ENCODE peak calls at places on chromosomes 13 and 19, in nine cellular contexts. G is uterus, W is B cell, K is GM20000, M is psoas muscle, S is upper lobe of left lung, T is fibroblast of pulmonary artery, L is upper lobe of right lung, I is foreskin fibroblast. A is an unnamed sample.

GRCh38 chr13:103671547-103671946 is 605.3 kb upstream of the SLC10A2 start:
- DNase-seq in G (no peak), W (no peak), K (no peak), M (no peak), S (no peak), T (no peak), L (no peak), I (no peak), A (no peak)

GRCh38 chr13:101218484-101218883 is 197.8 kb downstream of the NALCN start:
- DNase-seq in G (no peak), W (no peak), K (no peak), M (no peak), S (no peak), T (no peak), L (no peak), I (peak), A (no peak)

GRCh38 chr19:1400281-1401137 is 833 bp downstream of the GAMT start:
- DNase-seq in G (no peak), W (no peak), K (peak), M (peak), S (peak), T (no peak), L (no peak), I (no peak), A (no peak)

GRCh38 chr13:98315466-98315865 is 138.4 kb upstream of the RNF113B start:
- DNase-seq in G (no peak), W (no peak), K (no peak), M (no peak), S (no peak), T (peak), L (no peak), I (peak), A (no peak)

GRCh38 chr19:56333506-56333905 is 18.9 kb upstream of the ZSCAN5A start:
- DNase-seq in G (no peak), W (peak), K (peak), M (no peak), S (no peak), T (peak), L (no peak), I (peak), A (no peak)

GRCh38 chr19:49132974-49133609 is 13.7 kb downstream of the PPFIA3 start:
- DNase-seq in G (no peak), W (peak), K (no peak), M (no peak), S (peak), T (no peak), L (peak), I (no peak), A (no peak)

GRCh38 chr19:6238643-6239281 is 41.0 kb downstream of the MLLT1 start:
- DNase-seq in G (peak), W (no peak), K (no peak), M (peak), S (peak), T (peak), L (peak), I (no peak), A (no peak)

GRCh38 chr19:1901940-1902404 is 3.2 kb upstream of the ADAT3 start:
- DNase-seq in G (no peak), W (no peak), K (no peak), M (peak), S (no peak), T (no peak), L (no peak), I (no peak), A (no peak)

GRCh38 chr13:32035701-32036100 is 4.1 kb downstream of the FRY start:
- DNase-seq in G (no peak), W (no peak), K (no peak), M (no peak), S (no peak), T (no peak), L (no peak), I (no peak), A (no peak)

GRCh38 chr13:39347926-39348901 is 254.8 kb downstream of the LHFPL6 start:
- DNase-seq in G (no peak), W (no peak), K (no peak), M (no peak), S (no peak), T (no peak), L (no peak), I (no peak), A (no peak)

GRCh38 chr19:43519436-43520088 is 7.4 kb downstream of the ETHE1 start:
- DNase-seq in G (peak), W (peak), K (peak), M (peak), S (no peak), T (peak), L (peak), I (peak), A (peak)

GRCh38 chr13:34675626-34676025 is 266.4 kb upstream of the NBEA start:
- DNase-seq in G (no peak), W (no peak), K (no peak), M (no peak), S (no peak), T (no peak), L (no peak), I (no peak), A (no peak)

GRCh38 chr19:30017172-30017571 is 75.1 kb downstream of the URI1 start:
- DNase-seq in G (no peak), W (peak), K (peak), M (no peak), S (no peak), T (no peak), L (no peak), I (no peak), A (no peak)

GRCh38 chr19:16205205-16206045 is 7.7 kb downstream of the AP1M1 start:
- DNase-seq in G (no peak), W (peak), K (no peak), M (no peak), S (no peak), T (no peak), L (peak), I (no peak), A (no peak)

GRCh38 chr13:76795701-76796695 is 90.2 kb downstream of the KCTD12 start:
- DNase-seq in G (no peak), W (no peak), K (no peak), M (no peak), S (no peak), T (peak), L (no peak), I (no peak), A (no peak)

GRCh38 chr19:10812196-10812595 is 23.8 kb downstream of the TMED1 start:
- DNase-seq in G (no peak), W (no peak), K (no peak), M (no peak), S (no peak), T (no peak), L (no peak), I (no peak), A (no peak)

GRCh38 chr13:46665243-46665629 is 112.3 kb downstream of the LRCH1 start:
- DNase-seq in G (no peak), W (no peak), K (no peak), M (no peak), S (no peak), T (no peak), L (no peak), I (no peak), A (no peak)

GRCh38 chr19:35436477-35437141 is 11.4 kb upstream of the FFAR2 start:
- DNase-seq in G (no peak), W (no peak), K (peak), M (peak), S (no peak), T (peak), L (no peak), I (peak), A (no peak)

GRCh38 chr19:55117636-55118391 is at the start of gene PPP1R12C:
- DNase-seq in G (peak), W (peak), K (peak), M (peak), S (peak), T (peak), L (peak), I (peak), A (peak)

GRCh38 chr13:46893820-46894533 is 2.9 kb downstream of the HTR2A start:
- DNase-seq in G (peak), W (peak), K (peak), M (peak), S (peak), T (peak), L (peak), I (peak), A (peak)

GRCh38 chr19:34171539-34171876 is 796 bp upstream of the LSM14A start:
- DNase-seq in G (no peak), W (no peak), K (peak), M (no peak), S (no peak), T (peak), L (no peak), I (peak), A (no peak)

GRCh38 chr13:29497137-29497654 is 98.3 kb downstream of the SLC7A1 start:
- DNase-seq in G (no peak), W (peak), K (no peak), M (peak), S (peak), T (peak), L (peak), I (no peak), A (no peak)

GRCh38 chr13:107678075-107678689 is 537.2 kb downstream of the LIG4 start:
- DNase-seq in G (no peak), W (no peak), K (no peak), M (no peak), S (no peak), T (no peak), L (no peak), I (no peak), A (no peak)

GRCh38 chr13:107675847-107676550 is 539.3 kb downstream of the LIG4 start:
- DNase-seq in G (no peak), W (no peak), K (no peak), M (no peak), S (no peak), T (no peak), L (no peak), I (no peak), A (no peak)

GRCh38 chr13:107685876-107686275 is 529.5 kb downstream of the LIG4 start:
- DNase-seq in G (no peak), W (no peak), K (no peak), M (no peak), S (peak), T (no peak), L (no peak), I (no peak), A (no peak)

GRCh38 chr13:107681611-107682010 is 533.7 kb downstream of the LIG4 start:
- DNase-seq in G (no peak), W (no peak), K (no peak), M (no peak), S (no peak), T (no peak), L (no peak), I (no peak), A (no peak)

GRCh38 chr13:107680115-107680514 is 535.2 kb downstream of the LIG4 start:
- DNase-seq in G (no peak), W (no peak), K (no peak), M (no peak), S (no peak), T (no peak), L (no peak), I (no peak), A (no peak)
- TF ChIP-seq CTCF in G (no peak), W (no peak), K (no peak), M (no peak), S (no peak), T (no peak), L (no peak), I (no peak), A (no peak)

DNA sequence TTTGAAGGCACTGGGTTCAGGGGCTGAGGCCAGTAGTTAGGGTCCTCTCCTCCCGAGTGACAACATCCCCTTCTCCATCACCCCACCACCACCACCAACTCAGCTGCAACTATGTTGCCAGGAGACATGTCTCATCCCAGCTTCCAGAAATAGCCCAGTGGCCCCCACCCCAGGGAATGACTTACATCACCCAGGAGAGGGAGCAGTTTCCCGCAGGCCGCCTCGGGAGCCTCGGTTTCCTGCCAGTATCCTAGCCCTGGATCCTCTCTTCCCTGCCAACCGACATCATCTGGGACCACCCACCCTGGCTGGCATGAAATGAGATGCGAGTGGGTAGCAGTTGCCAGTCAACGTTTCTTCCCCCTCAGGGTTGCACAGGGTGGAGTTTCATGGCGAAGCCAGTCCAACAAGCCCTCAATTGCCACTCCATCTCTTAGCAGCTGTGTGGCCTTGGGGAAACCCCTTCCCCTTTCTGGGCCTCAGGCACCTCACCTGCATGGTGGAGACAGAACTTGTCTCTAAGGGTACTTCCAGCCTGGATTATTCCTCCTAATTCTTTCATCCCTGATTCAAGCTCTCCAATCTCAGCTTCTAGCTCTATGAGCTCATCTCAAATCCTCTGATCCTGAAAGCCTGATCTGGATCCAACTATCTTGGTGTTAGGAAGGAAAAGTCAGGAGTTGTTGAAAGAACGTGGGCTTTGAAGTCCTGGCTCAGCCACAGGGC is 3.9 kb upstream of the GSK3A start:
- DNase-seq in G (peak), W (peak), K (no peak), M (peak), S (no peak), T (peak), L (peak), I (peak), A (no peak)
- TF ChIP-seq CTCF in G (peak), W (no peak), K (no peak), M (peak), S (peak), T (peak), L (peak), I (peak), A (no peak)

GRCh38 chr19:19315444-19315843 is 4.9 kb downstream of the SUGP1 start:
- DNase-seq in G (no peak), W (no peak), K (no peak), M (no peak), S (no peak), T (no peak), L (no peak), I (no peak), A (no peak)
- TF ChIP-seq CTCF in G (no peak), W (no peak), K (no peak), M (no peak), S (no peak), T (no peak), L (no peak), I (no peak), A (no peak)

DNA sequence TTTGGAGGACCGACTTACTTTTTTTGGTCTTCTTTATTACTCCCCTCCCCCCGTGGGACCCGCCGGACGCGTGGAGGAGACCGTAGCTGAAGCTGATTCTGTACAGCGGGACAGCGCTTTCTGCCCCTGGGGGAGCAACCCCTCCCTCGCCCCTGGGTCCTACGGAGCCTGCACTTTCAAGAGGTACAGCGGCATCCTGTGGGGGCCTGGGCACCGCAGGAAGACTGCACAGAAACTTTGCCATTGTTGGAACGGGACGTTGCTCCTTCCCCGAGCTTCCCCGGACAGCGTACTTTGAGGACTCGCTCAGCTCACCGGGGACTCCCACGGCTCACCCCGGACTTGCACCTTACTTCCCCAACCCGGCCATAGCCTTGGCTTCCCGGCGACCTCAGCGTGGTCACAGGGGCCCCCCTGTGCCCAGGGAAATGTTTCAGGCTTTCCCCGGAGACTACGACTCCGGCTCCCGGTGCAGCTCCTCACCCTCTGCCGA is 409 bp downstream of the FOSB start:
- DNase-seq in G (no peak), W (no peak), K (no peak), M (peak), S (peak), T (no peak), L (peak), I (no peak), A (peak)
- TF ChIP-seq CTCF in G (no peak), W (no peak), K (no peak), M (no peak), S (no peak), T (no peak), L (no peak), I (no peak), A (no peak)

GRCh38 chr19:37227996-37228395 is 10.0 kb downstream of the ZNF383 start:
- DNase-seq in G (no peak), W (peak), K (no peak), M (no peak), S (no peak), T (no peak), L (no peak), I (no peak), A (peak)
- TF ChIP-seq CTCF in G (no peak), W (peak), K (peak), M (peak), S (no peak), T (peak), L (peak), I (peak), A (peak)

GRCh38 chr19:51296331-51297093 is 14.9 kb upstream of the IGLON5 start:
- DNase-seq in G (no peak), W (no peak), K (no peak), M (no peak), S (no peak), T (no peak), L (no peak), I (no peak), A (no peak)
- TF ChIP-seq CTCF in G (no peak), W (no peak), K (no peak), M (no peak), S (no peak), T (no peak), L (no peak), I (no peak), A (no peak)

DNA sequence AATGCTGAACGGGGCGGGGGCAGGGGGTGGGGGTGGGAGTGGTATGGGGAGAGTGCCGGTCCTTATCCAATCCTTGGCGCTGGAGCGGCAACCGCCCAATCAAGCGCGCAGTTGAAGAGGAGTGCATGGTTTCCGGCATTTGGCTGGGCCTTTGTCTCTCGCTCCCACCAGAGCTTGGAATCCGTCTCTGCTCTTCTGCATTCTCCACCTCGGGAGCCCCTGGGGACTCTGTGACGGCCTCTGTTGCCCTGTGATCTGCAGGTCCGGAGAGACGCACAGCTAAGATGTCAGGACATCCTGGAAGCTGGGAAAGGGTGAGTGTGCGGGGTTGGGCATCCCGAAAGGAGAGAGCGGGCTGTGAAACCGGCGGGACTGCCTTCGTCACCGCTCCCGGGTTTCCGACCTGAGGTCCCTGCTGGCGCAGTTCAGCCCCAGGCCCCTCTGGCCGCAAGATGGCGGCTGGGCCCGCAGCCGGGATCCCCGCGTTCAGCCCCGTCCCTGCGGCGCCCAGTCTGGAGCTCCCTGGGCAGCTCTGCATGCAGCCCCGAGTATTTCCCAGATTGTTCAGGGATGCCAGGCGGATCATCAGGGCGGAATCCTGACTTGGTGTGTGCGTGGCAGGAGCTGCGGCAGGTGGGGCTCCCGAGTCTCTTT is 53.6 kb upstream of the ZNF254 start:
- DNase-seq in G (peak), W (peak), K (peak), M (peak), S (peak), T (peak), L (peak), I (peak), A (peak)
- TF ChIP-seq CTCF in G (peak), W (no peak), K (no peak), M (no peak), S (peak), T (no peak), L (no peak), I (no peak), A (no peak)

DNA sequence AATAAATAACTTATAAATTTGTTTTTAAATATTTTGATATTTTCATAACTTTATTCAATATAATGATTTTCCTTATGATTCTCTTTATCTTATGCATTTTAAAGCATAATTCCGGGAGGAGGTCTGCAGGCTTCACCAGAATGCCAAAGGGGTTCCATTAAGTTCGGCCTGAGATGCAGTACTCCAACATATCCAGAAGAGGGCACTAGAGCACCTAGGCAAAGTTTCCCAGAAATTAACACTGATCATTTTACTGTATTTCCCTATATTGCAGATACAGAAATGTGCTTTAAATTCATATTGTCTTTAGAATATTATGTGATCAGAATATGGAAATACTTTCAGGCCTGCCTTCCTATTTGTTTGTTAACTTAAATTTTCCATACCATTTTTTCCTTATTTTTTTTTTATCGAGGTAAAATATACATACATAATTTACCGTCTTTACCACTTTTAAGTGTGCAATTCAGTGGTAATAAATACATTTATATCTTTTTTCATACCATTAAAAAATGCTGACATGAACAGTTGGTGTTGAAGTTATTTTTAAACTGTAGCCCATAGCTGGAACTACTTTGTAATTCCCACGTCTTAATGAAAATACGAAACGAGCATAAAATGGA is 58.9 kb upstream of the TM9SF2 start:
- DNase-seq in G (no peak), W (peak), K (no peak), M (no peak), S (no peak), T (peak), L (no peak), I (no peak), A (no peak)
- TF ChIP-seq CTCF in G (peak), W (peak), K (peak), M (peak), S (peak), T (peak), L (peak), I (peak), A (peak)

A was measured in natural killer cell.